ENCODE peak calls at places on chromosomes 16 and 17, in four cellular contexts. E is NB4, A is breast epithelium, H is psoas muscle. S is an unnamed sample.

GRCh38 chr17:78142113-78142861 is 3.9 kb upstream of the C17orf99 start:
- DNase-seq in E (no peak), A (peak; percentile 83), H (no peak), S (no peak)

GRCh38 chr16:19223235-19223847 is 55.3 kb downstream of the SYT17 start:
- DNase-seq in E (peak; percentile 47), A (no peak), H (no peak), S (no peak)

GRCh38 chr17:50719924-50720805 is 762 bp downstream of the LUC7L3 start:
- DNase-seq in E (no peak), A (no peak), H (no peak), S (no peak)

GRCh38 chr16:90023078-90023447 is 3.8 kb upstream of the DBNDD1 start:
- DNase-seq in E (no peak), A (no peak), H (no peak), S (no peak)

GRCh38 chr16:52563767-52564611 is 17.0 kb upstream of the TOX3 start:
- DNase-seq in E (no peak), A (no peak), H (no peak), S (no peak)

GRCh38 chr16:27293343-27293742 is 20.4 kb upstream of the IL4R start:
- DNase-seq in E (no peak), A (no peak), H (no peak), S (no peak)

GRCh38 chr17:57668332-57668731 is 76.8 kb downstream of the CCDC182 start:
- DNase-seq in E (no peak), A (peak; percentile 24), H (no peak), S (no peak)

GRCh38 chr17:64707077-64707591 is 45.0 kb upstream of the SMURF2 start:
- DNase-seq in E (peak; percentile 43), A (peak; percentile 64), H (peak; percentile 94), S (peak; percentile 71)

GRCh38 chr17:72171703-72172670 is 51.2 kb downstream of the SOX9 start:
- DNase-seq in E (no peak), A (no peak), H (no peak), S (no peak)

GRCh38 chr16:66874079-66874775 is 6.1 kb upstream of the PDP2 start:
- DNase-seq in E (peak; percentile 55), A (no peak), H (no peak), S (no peak)

GRCh38 chr17:2421315-2422147 is 20.7 kb upstream of the MNT start:
- DNase-seq in E (no peak), A (no peak), H (no peak), S (no peak)

DNA sequence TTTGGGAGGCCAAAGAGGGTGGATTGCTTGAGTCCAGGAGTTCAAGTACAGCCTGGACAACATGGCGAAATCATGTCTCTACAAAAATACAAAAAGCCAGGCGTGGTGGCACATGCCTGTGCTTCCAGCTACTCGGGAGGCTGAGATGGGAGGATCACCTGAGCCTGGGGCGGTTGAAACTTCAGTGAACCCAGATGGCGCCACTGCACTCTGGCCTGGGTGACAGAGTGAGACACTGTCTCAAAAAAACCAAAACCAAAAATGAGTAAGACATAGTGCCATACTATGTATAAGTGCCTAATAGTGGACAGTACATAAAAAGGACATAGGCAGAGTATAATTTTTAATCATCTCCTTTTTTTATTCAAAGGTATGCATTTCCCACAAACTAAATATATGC is 4.0 kb downstream of the CTC1 start:
- DNase-seq in E (no peak), A (no peak), H (no peak), S (no peak)
- TF ChIP-seq CTCF in E (no peak), A (no peak), H (no peak), S (no peak)

GRCh38 chr16:88703486-88704309 is 2.5 kb downstream of the RNF166 start:
- DNase-seq in E (peak; percentile 98), A (no peak), H (no peak), S (no peak)

GRCh38 chr16:88702364-88703210 is 3.6 kb downstream of the RNF166 start:
- DNase-seq in E (peak; percentile 87), A (no peak), H (no peak), S (no peak)

GRCh38 chr16:88700322-88700635 is 5.9 kb downstream of the RNF166 start:
- DNase-seq in E (no peak), A (no peak), H (no peak), S (no peak)

GRCh38 chr16:88700636-88701482 is 5.3 kb downstream of the RNF166 start:
- DNase-seq in E (peak; percentile 100), A (peak; percentile 60), H (peak; percentile 85), S (peak; percentile 39)

GRCh38 chr16:88701541-88702363 is 4.5 kb downstream of the RNF166 start:
- DNase-seq in E (no peak), A (no peak), H (no peak), S (no peak)
- H3K4me3 ChIP-seq in E (peak overlapping the region; percentile 95), A (peak overlapping the region; percentile 11), H (peak overlapping the region; percentile 38), S (no peak overlapping the region)

GRCh38 chr17:28443901-28444638 is 29.4 kb upstream of the SLC13A2 start:
- DNase-seq in E (no peak), A (no peak), H (no peak), S (no peak)

GRCh38 chr17:28449861-28450260 is 23.6 kb upstream of the SLC13A2 start:
- DNase-seq in E (no peak), A (no peak), H (no peak), S (no peak)

GRCh38 chr17:28446716-28447395 is 26.6 kb upstream of the SLC13A2 start:
- DNase-seq in E (no peak), A (no peak), H (no peak), S (no peak)

GRCh38 chr17:28447396-28447760 is 26.1 kb upstream of the SLC13A2 start:
- DNase-seq in E (no peak), A (no peak), H (no peak), S (no peak)
- TF ChIP-seq CTCF in E (no peak), A (no peak), H (no peak), S (no peak)

GRCh38 chr16:30068750-30069574 is 3.4 kb downstream of the ALDOA start:
- DNase-seq in E (peak; percentile 60), A (no peak), H (no peak), S (no peak)
- H3K4me3 ChIP-seq in E (peak overlapping the region; percentile 3), A (no peak overlapping the region), H (peak overlapping the region; percentile 91), S (peak overlapping the region; percentile 27)

S was measured in retinal pigment epithelial cell.